ENCODE peak calls at places on chromosomes 2 and 18, in seven cellular contexts. A is CD8-positive, alpha-beta T cell; U is A549; I is CD8-positive, alpha-beta memory T cell; V is sigmoid colon; C is neuronal stem cell; W is tibial artery. B is an unnamed sample.
A peak's percentile ranks its signal among the peaks of the same experiment; 100 is the strongest.

GRCh38 chr2:169897834-169898233 is 70.6 kb downstream of the UBR3 start:
- DNase-seq in A (no peak), U (no peak), C (no peak), W (no peak), I (no peak), V (no peak), B (no peak)

GRCh38 chr2:216539791-216540241 is 41.2 kb downstream of the RPL37A start:
- DNase-seq in C (no peak), V (no peak), I (no peak), U (peak; percentile 23), W (no peak), A (no peak), B (no peak)

GRCh38 chr18:57581301-57581934 is 5.1 kb downstream of the FECH start:
- DNase-seq in W (no peak), C (no peak), I (no peak), A (no peak), V (no peak), U (no peak), B (no peak)

GRCh38 chr2:158667567-158667966 is 127.5 kb upstream of the DAPL1 start:
- DNase-seq in A (no peak), V (no peak), W (no peak), U (no peak), I (no peak), C (no peak), B (no peak)

GRCh38 chr2:235744161-235744560 is 250.3 kb downstream of the AGAP1 start:
- DNase-seq in A (no peak), I (no peak), W (no peak), C (no peak), V (no peak), U (no peak), B (no peak)

GRCh38 chr2:43225788-43226557 is 433 bp downstream of the ZFP36L2 start:
- DNase-seq in I (peak; percentile 66), V (peak; percentile 83), U (peak; percentile 84), C (peak; percentile 75), A (peak; percentile 85), W (peak; percentile 88), B (peak; percentile 55)

GRCh38 chr2:10977636-10978035 is 65.9 kb downstream of the KCNF1 start:
- DNase-seq in V (no peak), U (no peak), W (no peak), C (no peak), A (no peak), I (no peak), B (no peak)

GRCh38 chr2:235922851-235923250 is 245.3 kb downstream of the GBX2 start:
- DNase-seq in I (no peak), W (no peak), U (no peak), A (no peak), V (no peak), C (no peak), B (no peak)

GRCh38 chr2:122132292-122132691 is 376.8 kb downstream of the TSN start:
- DNase-seq in W (no peak), A (no peak), C (no peak), V (no peak), I (no peak), U (no peak), B (no peak)

GRCh38 chr2:101038455-101039255 is 36.6 kb downstream of the RPL31 start:
- DNase-seq in I (no peak), V (no peak), C (no peak), W (no peak), A (no peak), U (peak; percentile 59), B (no peak)

GRCh38 chr2:232982926-232983668 is 30.0 kb downstream of the NGEF start:
- DNase-seq in U (no peak), W (peak; percentile 51), C (peak; percentile 20), I (no peak), V (no peak), A (peak; percentile 21), B (no peak)

GRCh38 chr2:161796192-161796591 is 172.0 kb downstream of the SLC4A10 start:
- DNase-seq in I (no peak), C (no peak), W (no peak), U (no peak), V (no peak), A (no peak), B (no peak)

GRCh38 chr18:7147399-7147798 is 29.8 kb upstream of the LAMA1 start:
- DNase-seq in U (no peak), V (peak; percentile 4), C (no peak), I (no peak), A (no peak), W (no peak), B (no peak)

GRCh38 chr2:3265981-3266726 is 111.5 kb downstream of the EIPR1 start:
- DNase-seq in I (no peak), W (peak; percentile 44), V (no peak), C (peak; percentile 88), A (no peak), U (no peak), B (no peak)

GRCh38 chr2:42036413-42036812 is 11.4 kb upstream of the PKDCC start:
- DNase-seq in W (no peak), U (no peak), C (no peak), V (no peak), I (no peak), A (no peak), B (no peak)

DNA sequence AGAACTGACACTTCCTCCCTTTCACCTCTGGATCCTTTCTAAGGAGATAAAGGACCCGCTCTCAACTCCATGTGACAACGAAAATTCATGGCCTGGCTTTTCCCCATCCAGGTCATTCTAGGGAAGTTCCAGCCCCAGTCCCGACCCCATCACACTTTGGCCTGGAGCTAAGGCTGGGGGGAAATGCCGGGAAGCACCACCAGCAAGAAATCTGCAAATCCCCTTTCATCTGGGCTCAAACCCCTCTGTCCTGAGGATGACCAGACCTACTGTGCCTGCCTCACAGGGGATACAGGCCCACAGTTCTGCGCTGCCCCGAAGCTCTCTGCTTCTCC is 1.3 kb downstream of the SIX2 start:
- DNase-seq in W (no peak), U (no peak), C (no peak), I (no peak), A (no peak), V (no peak), B (no peak)
- H3K4me3 ChIP-seq in W (peak overlapping the region; percentile 75), U (no peak overlapping the region), C (no peak overlapping the region), I (no peak overlapping the region), A (no peak overlapping the region), V (no peak overlapping the region), B (no peak overlapping the region)

GRCh38 chr2:176081451-176081992 is 2.2 kb downstream of the EVX2 start:
- DNase-seq in W (no peak), C (no peak), A (no peak), U (no peak), I (no peak), V (no peak), B (no peak)

GRCh38 chr2:176079285-176079830 is 4.4 kb downstream of the EVX2 start:
- DNase-seq in U (no peak), I (no peak), W (no peak), V (no peak), C (no peak), A (no peak), B (no peak)

GRCh38 chr2:176080540-176081355 is 3.0 kb downstream of the EVX2 start:
- DNase-seq in V (peak; percentile 90), U (peak; percentile 47), W (peak; percentile 48), A (no peak), C (no peak), I (no peak), B (no peak)

GRCh38 chr2:176078440-176079284 is 5.1 kb downstream of the EVX2 start:
- DNase-seq in I (no peak), C (no peak), A (no peak), V (no peak), W (no peak), U (no peak), B (no peak)

DNA sequence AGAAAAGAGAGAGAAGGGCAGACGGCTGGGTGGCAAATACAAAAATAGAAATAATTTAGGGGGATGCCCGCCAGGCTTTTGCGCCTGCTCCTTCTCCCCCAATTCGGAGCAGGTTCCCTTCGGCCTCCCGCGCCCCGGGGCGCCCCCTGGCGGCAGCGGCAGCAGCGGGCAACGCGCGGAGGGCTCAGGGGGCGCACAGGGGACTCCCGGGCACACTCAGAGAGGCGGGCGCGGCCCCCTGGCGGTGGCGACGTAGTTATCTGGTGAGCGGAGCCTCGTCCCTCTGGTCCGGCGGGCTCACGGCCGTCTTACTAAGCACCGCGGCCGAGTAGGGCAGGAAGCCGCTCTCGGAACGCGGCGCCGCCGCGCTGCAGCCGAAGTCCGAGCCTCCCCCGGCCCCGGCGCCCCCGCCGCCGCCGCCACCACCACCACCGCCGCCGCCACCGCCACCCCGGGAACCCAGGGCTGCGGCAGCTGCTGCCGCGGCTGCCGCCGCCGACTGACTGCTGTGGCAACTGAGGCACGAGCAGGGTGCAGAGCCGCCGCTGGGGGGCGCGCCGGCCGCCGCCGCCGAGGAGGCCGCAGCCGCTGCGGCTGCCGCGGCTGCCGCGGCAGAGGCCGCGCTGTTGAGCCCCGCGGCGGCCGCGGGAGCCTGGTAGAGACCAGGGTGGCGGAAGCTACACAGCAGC is 3.8 kb downstream of the EVX2 start:
- DNase-seq in U (peak; percentile 85), C (no peak), A (no peak), V (no peak), I (no peak), W (no peak), B (no peak)
- H3K9me3 ChIP-seq in U (peaks cover 10% of the 10 kb centered on the region), C (no peaks in the 10 kb centered on the region), A (peaks cover 19% of the 10 kb centered on the region), V (peaks cover 8% of the 10 kb centered on the region), I (peaks cover 13% of the 10 kb centered on the region), W (no peaks in the 10 kb centered on the region), B (peaks cover 8% of the 10 kb centered on the region)

GRCh38 chr2:63765117-63765516 is 76.6 kb upstream of the UGP2 start:
- DNase-seq in C (no peak), A (no peak), W (no peak), V (no peak), U (no peak), I (no peak), B (no peak)

GRCh38 chr2:63767307-63767706 is 74.4 kb upstream of the UGP2 start:
- DNase-seq in I (no peak), C (no peak), W (no peak), V (no peak), U (no peak), A (no peak), B (no peak)

GRCh38 chr2:63768051-63768450 is 73.6 kb upstream of the UGP2 start:
- DNase-seq in V (no peak), I (no peak), U (no peak), C (no peak), A (no peak), W (no peak), B (no peak)

GRCh38 chr2:63763336-63764056 is 78.2 kb upstream of the UGP2 start:
- DNase-seq in A (no peak), C (no peak), V (no peak), W (peak; percentile 73), I (no peak), U (no peak), B (no peak)

GRCh38 chr2:63764630-63765029 is 77.1 kb upstream of the UGP2 start:
- DNase-seq in V (no peak), I (no peak), W (no peak), A (no peak), C (no peak), U (no peak), B (no peak)
- H3K27ac ChIP-seq in V (no peak overlapping the region), I (no peak overlapping the region), W (peak overlapping the region; percentile 53), A (no peak overlapping the region), C (no peak overlapping the region), U (no peak overlapping the region), B (no peak overlapping the region)

GRCh38 chr2:172097557-172098131 is 5.1 kb downstream of the DLX2 start:
- DNase-seq in V (no peak), A (no peak), U (no peak), I (no peak), W (no peak), C (peak; percentile 32), B (no peak)
- H3K4me3 ChIP-seq in V (no peak overlapping the region), A (no peak overlapping the region), U (no peak overlapping the region), I (no peak overlapping the region), W (no peak overlapping the region), C (no peak overlapping the region), B (no peak overlapping the region)

B was measured in naive thymus-derived CD4-positive, alpha-beta T cell.